ENCODE peak calls at places on chromosomes 13 and 19, in four cellular contexts. D, P, J and H are unnamed samples.

GRCh38 chr13:26017932-26018690 is 33.7 kb downstream of the SHISA2 start:
- DNase-seq in D (no peak), P (no peak), J (no peak), H (no peak)

GRCh38 chr19:12159773-12160414 is 3.0 kb upstream of the ZNF136 start:
- DNase-seq in D (no peak), P (no peak), J (no peak), H (no peak)

GRCh38 chr13:91247768-91248167 is 99.7 kb upstream of the MIR17HG start:
- DNase-seq in D (no peak), P (no peak), J (no peak), H (no peak)

GRCh38 chr13:109785892-109786450 is 412 bp downstream of the IRS2 start:
- DNase-seq in D (no peak), P (no peak), J (no peak), H (no peak)

GRCh38 chr19:35545001-35545854 is at the start of gene TMEM147:
- DNase-seq in D (peak; percentile 94), P (peak; percentile 88), J (no peak), H (peak; percentile 100)

GRCh38 chr13:39144391-39144790 is 106.1 kb downstream of the NHLRC3 start:
- DNase-seq in D (no peak), P (no peak), J (no peak), H (no peak)

GRCh38 chr19:47398707-47399106 is 20.6 kb downstream of the MEIS3 start:
- DNase-seq in D (no peak), P (no peak), J (no peak), H (no peak)

GRCh38 chr13:57740719-57741118 is 109.2 kb downstream of the PCDH17 start:
- DNase-seq in D (no peak), P (no peak), J (no peak), H (no peak)

GRCh38 chr19:38877781-38878574 is at the start of gene RINL:
- DNase-seq in D (peak; percentile 61), P (peak; percentile 72), J (no peak), H (peak; percentile 84)

GRCh38 chr13:101942038-101942437 is 459.8 kb downstream of the FGF14 start:
- DNase-seq in D (no peak), P (no peak), J (no peak), H (no peak)

GRCh38 chr13:53408306-53408705 is 379.7 kb downstream of the OLFM4 start:
- DNase-seq in D (no peak), P (no peak), J (no peak), H (no peak)

GRCh38 chr13:60990032-60990733 is 425.5 kb downstream of the PCDH20 start:
- DNase-seq in D (no peak), P (no peak), J (no peak), H (no peak)

GRCh38 chr13:51449018-51449417 is 3.8 kb downstream of the INTS6 start:
- DNase-seq in D (no peak), P (no peak), J (no peak), H (no peak)

GRCh38 chr13:108214511-108215383 is 589 bp downstream of the LIG4 start:
- DNase-seq in D (no peak), P (no peak), J (no peak), H (peak; percentile 20)

GRCh38 chr19:16330811-16331690 is 6.4 kb downstream of the KLF2 start:
- DNase-seq in D (no peak), P (no peak), J (no peak), H (no peak)

GRCh38 chr19:4454952-4455738 is 2.4 kb downstream of the UBXN6 start:
- DNase-seq in D (peak; percentile 91), P (no peak), J (no peak), H (peak; percentile 6)

GRCh38 chr13:51552027-51552426 is 32.2 kb upstream of the WDFY2 start:
- DNase-seq in D (peak; percentile 14), P (no peak), J (no peak), H (no peak)

GRCh38 chr13:113959198-113959597 is 14.7 kb downstream of the C13orf46 start:
- DNase-seq in D (peak; percentile 38), P (no peak), J (no peak), H (no peak)

GRCh38 chr19:27971071-27971470 is 1241.9 kb downstream of the UQCRFS1 start:
- DNase-seq in D (no peak), P (no peak), J (no peak), H (no peak)

GRCh38 chr19:13277104-13277809 is 127.0 kb downstream of the IER2 start:
- DNase-seq in D (peak; percentile 86), P (peak; percentile 49), J (peak; percentile 71), H (peak; percentile 54)

GRCh38 chr13:114119196-114119595 is 13.2 kb downstream of the RASA3 start:
- DNase-seq in D (no peak), P (no peak), J (no peak), H (no peak)

GRCh38 chr13:31011193-31011860 is 78.9 kb downstream of the TEX26 start:
- DNase-seq in D (no peak), P (no peak), J (no peak), H (no peak)

GRCh38 chr19:42156571-42156970 is 24.3 kb upstream of the POU2F2 start:
- DNase-seq in D (no peak), P (no peak), J (no peak), H (no peak)

DNA sequence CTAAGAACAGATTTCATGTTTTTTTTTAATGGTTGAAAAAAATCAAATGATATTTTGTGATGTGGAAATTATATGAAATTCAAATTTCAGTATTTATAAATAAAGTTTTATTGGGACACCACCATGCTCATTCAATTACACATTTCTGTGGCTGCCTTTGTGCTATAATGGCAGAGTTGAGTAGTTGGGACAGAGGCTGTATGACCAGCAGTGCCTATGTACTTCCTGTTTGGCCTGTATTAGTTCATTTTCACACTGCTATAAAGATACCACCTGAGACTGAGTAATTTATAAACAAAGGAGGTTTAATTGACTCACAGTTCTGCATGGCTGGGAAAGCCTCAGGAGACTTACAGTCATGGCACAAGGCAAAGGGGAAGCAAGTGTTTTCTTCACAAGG is 33.6 kb downstream of the AKAP11 start:
- DNase-seq in D (no peak), P (no peak), J (no peak), H (no peak)
- TF ChIP-seq SPI1 in D (no peak), P (no peak), J (no peak), H (no peak)

GRCh38 chr19:2957160-2957559 is 12.4 kb upstream of the ZNF77 start:
- DNase-seq in D (no peak), P (no peak), J (no peak), H (no peak)

GRCh38 chr19:2950286-2951124 is 5.7 kb upstream of the ZNF77 start:
- DNase-seq in D (peak; percentile 99), P (peak; percentile 99), J (peak; percentile 99), H (peak; percentile 95)

GRCh38 chr19:2949939-2950285 is 5.1 kb upstream of the ZNF77 start:
- DNase-seq in D (peak; percentile 98), P (no peak), J (no peak), H (no peak)

DNA sequence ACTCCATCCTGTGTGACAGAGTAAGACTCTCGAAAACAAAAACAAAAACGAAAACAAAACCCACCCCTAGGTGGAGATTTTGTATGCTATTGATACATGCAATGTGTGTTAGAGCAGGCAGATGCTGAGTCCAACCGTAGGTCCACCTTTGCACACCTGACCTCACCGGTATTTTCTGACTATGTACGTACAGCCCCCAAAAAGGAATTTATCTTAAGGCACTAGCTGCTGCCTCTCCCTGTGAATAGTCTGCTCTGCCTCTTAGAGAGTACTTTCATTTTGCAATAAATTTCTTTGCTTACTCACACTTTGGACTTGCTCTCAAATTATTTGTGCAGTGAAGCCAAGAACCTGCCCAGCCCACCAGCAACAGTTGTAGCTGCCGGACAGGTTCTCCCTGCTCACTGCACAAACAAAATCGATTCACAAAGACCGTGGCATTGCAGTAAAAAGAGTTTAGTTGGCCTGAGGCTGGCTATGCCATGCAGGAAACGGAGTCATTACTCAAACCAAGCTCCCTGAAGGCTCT is 8.2 kb upstream of the ZNF77 start:
- DNase-seq in D (no peak), P (no peak), J (no peak), H (no peak)
- TF ChIP-seq SPI1 in D (no peak), P (no peak), J (no peak), H (no peak)

GRCh38 chr13:96243371-96243770 is 153.5 kb downstream of the HS6ST3 start:
- DNase-seq in D (no peak), P (no peak), J (no peak), H (no peak)
- TF ChIP-seq SPI1 in D (no peak), P (no peak), J (no peak), H (no peak)

DNA sequence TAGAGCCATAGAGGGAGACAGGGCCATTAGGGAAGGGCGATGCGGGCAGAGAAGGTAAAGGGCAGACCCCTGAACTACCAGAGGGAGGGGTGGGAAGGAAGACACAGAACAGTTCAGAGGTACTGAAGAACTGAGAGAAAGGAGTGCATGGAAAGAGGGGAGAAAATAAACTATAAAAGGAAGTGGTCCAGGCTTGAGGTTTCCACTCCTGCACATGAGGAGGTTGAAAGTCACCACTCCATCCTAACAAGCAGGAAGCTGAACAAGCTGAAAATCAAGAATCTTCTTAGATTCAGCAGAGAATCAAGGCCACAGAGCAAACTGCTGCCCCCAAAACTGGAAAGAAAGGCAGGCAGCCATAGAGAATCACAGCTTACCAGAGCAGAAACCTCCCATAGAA is 45.1 kb downstream of the MIPEP start:
- DNase-seq in D (no peak), P (no peak), J (no peak), H (no peak)
- TF ChIP-seq SPI1 in D (no peak), P (no peak), J (peak; percentile 60), H (peak; percentile 69)

GRCh38 chr19:17719730-17720486 is 628 bp downstream of the MAP1S start:
- DNase-seq in D (no peak), P (no peak), J (no peak), H (no peak)

GRCh38 chr19:17720487-17720839 is 1.2 kb downstream of the MAP1S start:
- DNase-seq in D (no peak), P (no peak), J (no peak), H (no peak)

GRCh38 chr19:17718988-17719711 is at the start of gene MAP1S:
- DNase-seq in D (peak; percentile 78), P (peak; percentile 80), J (no peak), H (peak; percentile 89)

GRCh38 chr19:17722655-17723240 is 3.5 kb downstream of the MAP1S start:
- DNase-seq in D (no peak), P (no peak), J (no peak), H (no peak)

GRCh38 chr19:17721821-17722220 is 2.5 kb downstream of the MAP1S start:
- DNase-seq in D (no peak), P (peak; percentile 77), J (no peak), H (no peak)
- TF ChIP-seq SPI1 in D (no peak), P (peak; percentile 90), J (no peak), H (peak; percentile 2)

DNA sequence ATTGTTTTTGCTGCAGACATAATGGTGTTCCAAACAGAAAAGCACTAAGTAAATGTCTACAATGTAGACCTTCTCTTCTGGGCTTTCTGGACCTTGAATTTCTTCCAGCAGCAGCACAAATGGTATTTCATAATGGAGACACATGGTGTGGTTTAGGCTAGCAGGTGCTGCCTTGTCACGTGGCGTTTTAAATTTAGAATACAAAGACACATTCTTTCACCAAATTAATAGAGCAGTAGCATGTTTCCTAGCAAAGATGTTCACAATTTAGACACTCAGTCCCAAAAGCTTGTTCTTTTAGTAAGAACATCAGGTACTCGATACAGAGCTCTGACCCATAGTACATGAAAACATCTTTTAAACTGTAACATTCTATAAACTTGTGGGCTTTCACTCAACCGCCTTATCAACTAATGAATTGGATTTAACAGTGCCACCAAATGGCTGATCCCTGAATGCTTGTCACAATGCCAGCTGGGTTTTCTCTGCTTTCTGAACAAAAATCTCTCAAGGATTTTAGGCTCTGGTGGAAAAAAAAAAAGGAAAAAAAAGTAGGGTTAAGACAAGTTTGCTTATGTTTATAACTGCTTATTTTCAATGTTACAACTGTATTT is 290.1 kb downstream of the DCLK1 start:
- DNase-seq in D (no peak), P (no peak), J (no peak), H (no peak)
- TF ChIP-seq SPI1 in D (no peak), P (no peak), J (no peak), H (no peak)